ENCODE peak calls at places on chromosomes 7 and 10, in eight cellular contexts. K, N, W, C, U, V, X and B are unnamed samples.

GRCh38 chr10:78207776-78208175 is 174.1 kb downstream of the RPS24 start:
- DNase-seq in K (no peak), N (no peak), C (no peak), V (no peak), U (no peak), W (no peak), X (no peak), B (no peak)

GRCh38 chr10:8052344-8052969 is 2.0 kb upstream of the GATA3 start:
- DNase-seq in N (no peak), K (no peak), X (no peak), U (no peak), V (no peak), W (no peak), C (no peak), B (no peak)

GRCh38 chr10:92839191-92840085 is 8.9 kb upstream of the EXOC6 start:
- DNase-seq in N (peak), C (no peak), K (peak), V (no peak), U (peak), X (peak), W (no peak), B (peak)

GRCh38 chr7:149474309-149475120 is 13.7 kb upstream of the ZNF777 start:
- DNase-seq in C (no peak), N (no peak), V (no peak), U (no peak), K (no peak), W (no peak), X (no peak), B (no peak)

GRCh38 chr7:125112741-125113309 is 183.2 kb upstream of the POT1 start:
- DNase-seq in U (no peak), N (no peak), W (no peak), K (no peak), X (no peak), C (no peak), V (no peak), B (no peak)

GRCh38 chr7:5495581-5496375 is 72.1 kb upstream of the TNRC18 start:
- DNase-seq in W (no peak), V (peak), K (peak), U (no peak), X (no peak), N (no peak), C (no peak), B (no peak)

GRCh38 chr7:42233166-42233565 is 3.8 kb downstream of the GLI3 start:
- DNase-seq in X (no peak), C (no peak), W (no peak), V (no peak), N (no peak), K (no peak), U (no peak), B (no peak)

GRCh38 chr7:36114355-36114754 is 38.7 kb upstream of the EEPD1 start:
- DNase-seq in N (no peak), U (no peak), X (no peak), C (no peak), V (no peak), K (no peak), W (no peak), B (no peak)

GRCh38 chr7:27130540-27131389 is at the start of gene HOXA4:
- DNase-seq in W (peak), U (peak), K (peak), C (peak), N (peak), V (no peak), X (peak), B (peak)

GRCh38 chr10:29204119-29204518 is 84.8 kb upstream of the LYZL1 start:
- DNase-seq in U (no peak), V (no peak), C (no peak), X (no peak), W (no peak), N (peak), K (no peak), B (no peak)

GRCh38 chr7:119694506-119694905 is 578.5 kb upstream of the KCND2 start:
- DNase-seq in C (no peak), U (no peak), K (no peak), W (no peak), V (no peak), X (no peak), N (no peak), B (no peak)

GRCh38 chr7:48085942-48086341 is 3.1 kb upstream of the UPP1 start:
- DNase-seq in U (no peak), W (no peak), X (no peak), N (no peak), V (no peak), C (no peak), K (no peak), B (no peak)

GRCh38 chr7:65892832-65893231 is 20.0 kb downstream of the VKORC1L1 start:
- DNase-seq in N (no peak), C (no peak), W (no peak), K (no peak), X (no peak), U (no peak), V (no peak), B (no peak)